ENCODE peak calls at places on chromosomes 2 and 18, in four cellular contexts. Y is B cell, S is progenitor cell of endocrine pancreas, X is activated B cell treated with CpG ODN at 0.5 μM for 24 hours. B is an unnamed sample.

GRCh38 chr2:233408366-233409285 is 54.3 kb downstream of the DGKD start:
- DNase-seq in Y (no peak), S (no peak), X (no peak), B (no peak)

GRCh38 chr2:218033590-218034496 is 31.0 kb upstream of the TNS1 start:
- DNase-seq in X (no peak), Y (peak), S (no peak), B (no peak)

GRCh38 chr2:85769236-85769986 is 15.6 kb downstream of the ATOH8 start:
- DNase-seq in Y (no peak), X (no peak), S (no peak), B (no peak)

GRCh38 chr2:232901711-232902578 is 31.9 kb downstream of the SNORC start:
- DNase-seq in X (no peak), Y (no peak), S (no peak), B (no peak)

GRCh38 chr2:132465917-132466316 is 49.3 kb downstream of the GPR39 start:
- DNase-seq in Y (no peak), S (no peak), X (no peak), B (no peak)

GRCh38 chr2:203328735-203329549 is 748 bp downstream of the ABI2 start:
- DNase-seq in Y (peak), X (peak), S (no peak), B (peak)

GRCh38 chr18:23165271-23165670 is 30.0 kb downstream of the CABLES1 start:
- DNase-seq in S (no peak), X (no peak), Y (no peak), B (no peak)

GRCh38 chr2:153870308-153870707 is 1.4 kb upstream of the GALNT13 start:
- DNase-seq in S (no peak), Y (no peak), X (no peak), B (no peak)

GRCh38 chr2:50614056-50614455 is 417.9 kb downstream of the NRXN1 start:
- DNase-seq in Y (no peak), X (no peak), S (no peak), B (no peak)

GRCh38 chr2:9708683-9709538 is 78.1 kb upstream of the YWHAQ start:
- DNase-seq in X (no peak), S (no peak), Y (no peak), B (peak)

GRCh38 chr2:6970976-6971480 is 53.8 kb downstream of the RNF144A start:
- DNase-seq in X (no peak), Y (no peak), S (no peak), B (no peak)

GRCh38 chr2:61877571-61878245 is 10.7 kb downstream of the CCT4 start:
- DNase-seq in X (no peak), S (no peak), Y (no peak), B (no peak)

GRCh38 chr2:231800493-231801091 is 14.3 kb downstream of the COPS7B start:
- DNase-seq in X (no peak), Y (peak), S (peak), B (no peak)

GRCh38 chr18:631560-631959 is 25.9 kb upstream of the TYMS start:
- DNase-seq in S (no peak), Y (no peak), X (no peak), B (no peak)

GRCh38 chr18:3710712-3711269 is 260.8 kb downstream of the TGIF1 start:
- DNase-seq in X (no peak), Y (no peak), S (no peak), B (no peak)

GRCh38 chr2:67854103-67854502 is 208.7 kb downstream of the C1D start:
- DNase-seq in X (no peak), Y (no peak), S (no peak), B (no peak)

GRCh38 chr2:232541961-232542714 is 2.6 kb downstream of the CHRNG start:
- DNase-seq in Y (no peak), X (no peak), S (no peak), B (no peak)

GRCh38 chr2:240991378-240992263 is 6.8 kb upstream of the SNED1 start:
- DNase-seq in Y (no peak), X (peak), S (peak), B (no peak)

GRCh38 chr2:112622528-112622849 is 23.2 kb upstream of the SLC20A1 start:
- DNase-seq in S (no peak), Y (no peak), X (no peak), B (no peak)

GRCh38 chr18:11391636-11392035 is 217.8 kb upstream of the SLC35G4 start:
- DNase-seq in X (no peak), Y (no peak), S (no peak), B (no peak)

GRCh38 chr18:11392974-11393373 is 216.4 kb upstream of the SLC35G4 start:
- DNase-seq in X (no peak), Y (no peak), S (no peak), B (no peak)

GRCh38 chr18:11389281-11389680 is 220.1 kb upstream of the SLC35G4 start:
- DNase-seq in Y (no peak), X (no peak), S (no peak), B (no peak)

GRCh38 chr18:11392292-11392691 is 217.1 kb upstream of the SLC35G4 start:
- DNase-seq in X (no peak), S (no peak), Y (no peak), B (no peak)

DNA sequence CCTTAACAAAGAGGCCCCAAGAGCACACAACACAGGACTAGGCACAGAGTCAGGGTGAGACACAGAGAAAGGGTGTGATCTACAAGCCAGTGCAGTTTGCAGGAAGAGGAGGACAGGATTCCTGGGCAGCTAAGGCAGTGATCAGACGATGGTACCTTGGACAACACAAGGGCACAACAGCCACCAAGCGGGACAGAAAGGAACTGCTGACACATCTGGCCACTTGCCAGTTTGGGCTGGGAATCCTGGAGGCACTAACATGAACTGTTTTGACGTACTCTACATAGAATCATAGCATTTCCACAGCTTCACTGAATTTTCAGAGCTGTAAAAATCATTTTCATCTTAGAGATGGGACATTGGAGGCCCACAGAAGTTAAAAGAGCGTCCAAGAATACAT is 221.5 kb upstream of the SLC35G4 start:
- DNase-seq in X (no peak), S (no peak), Y (no peak), B (no peak)
- TF ChIP-seq CTCF in X (no peak), S (peak), Y (no peak), B (peak)

DNA sequence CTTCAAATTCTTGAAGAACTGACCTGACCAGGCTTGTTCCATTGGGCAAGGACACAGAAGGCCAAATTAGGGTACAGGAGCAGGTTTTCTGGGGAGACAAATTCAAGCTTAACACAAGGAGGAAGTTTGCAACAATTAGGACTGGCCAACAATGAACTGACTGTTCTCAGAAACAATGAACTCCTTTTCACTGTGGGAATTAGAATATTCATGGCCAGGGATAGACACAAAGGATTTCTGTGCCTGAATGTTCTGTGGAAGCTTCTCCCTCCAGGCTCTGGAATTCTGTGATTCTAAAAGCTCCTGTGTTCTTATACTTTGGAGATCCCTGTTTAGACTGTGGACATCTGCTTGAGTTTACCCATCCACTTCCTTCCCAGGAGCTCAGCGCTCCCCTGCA is 15.2 kb downstream of the SMYD1 start:
- DNase-seq in S (no peak), X (no peak), Y (no peak), B (no peak)
- TF ChIP-seq CTCF in S (no peak), X (no peak), Y (no peak), B (no peak)

DNA sequence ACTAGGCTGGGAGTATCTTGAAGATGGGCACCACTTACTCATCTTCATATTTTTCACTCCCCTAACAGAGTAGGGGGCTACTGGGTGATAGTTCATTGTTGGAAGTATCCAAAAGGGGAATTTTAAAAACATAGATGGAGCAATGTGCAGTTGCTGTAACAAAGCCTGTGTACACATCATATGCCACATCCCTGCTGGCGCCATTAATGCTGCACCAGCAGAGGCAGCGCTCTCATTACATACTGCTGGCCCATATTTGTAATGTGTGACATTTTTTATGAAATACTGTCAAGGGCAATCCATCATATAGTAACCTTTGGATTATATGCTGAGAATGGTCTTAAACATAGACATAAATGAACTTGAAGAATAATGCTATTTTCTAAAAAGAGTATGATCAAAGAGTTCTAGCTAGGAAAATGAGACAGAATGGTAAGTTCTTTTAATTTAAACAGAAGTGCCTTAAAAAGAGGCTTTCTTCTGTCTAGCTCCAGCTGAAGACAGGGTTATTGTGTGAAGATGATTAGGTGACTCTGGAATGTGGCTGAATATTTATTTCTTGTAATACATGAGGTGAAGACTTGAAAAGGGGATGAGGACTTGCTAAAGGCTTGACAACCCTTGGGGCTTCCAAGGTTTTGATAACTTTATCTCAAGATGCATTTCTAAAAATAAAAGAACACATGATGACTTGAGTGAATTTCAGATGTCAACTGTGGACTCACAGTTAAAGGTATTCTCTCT is 2.4 kb upstream of the TMEM178A start:
- DNase-seq in Y (no peak), S (no peak), X (no peak), B (no peak)
- TF ChIP-seq CTCF in Y (no peak), S (no peak), X (no peak), B (no peak)

DNA sequence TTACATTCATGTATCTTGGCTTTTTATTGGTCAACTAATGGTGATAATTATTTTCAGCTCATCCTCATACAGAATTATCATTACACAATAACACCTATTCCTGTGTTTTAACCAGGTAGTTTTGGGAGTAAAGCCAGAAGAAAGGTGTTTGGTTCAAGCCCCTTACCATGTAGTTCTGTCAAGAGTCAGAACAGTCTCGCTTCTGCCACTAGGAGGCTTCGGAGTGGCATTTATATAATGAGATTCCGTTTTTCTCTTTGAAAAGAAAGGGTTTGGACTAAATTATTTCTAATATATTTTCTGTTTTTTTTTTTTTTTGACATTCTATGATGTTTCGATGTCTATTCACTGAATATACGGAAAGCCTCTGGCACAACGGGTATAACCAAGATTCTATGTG is 217.8 kb downstream of the CDH7 start:
- DNase-seq in S (no peak), X (no peak), Y (no peak), B (no peak)
- TF ChIP-seq CTCF in S (peak), X (no peak), Y (no peak), B (no peak)

GRCh38 chr2:219404291-219404910 is 13.8 kb upstream of the DES start:
- DNase-seq in Y (no peak), X (no peak), S (no peak), B (no peak)

GRCh38 chr2:219406861-219407230 is 11.3 kb upstream of the DES start:
- DNase-seq in X (no peak), S (no peak), Y (no peak), B (no peak)

GRCh38 chr2:219405958-219406860 is 12.0 kb upstream of the DES start:
- DNase-seq in S (no peak), X (no peak), Y (no peak), B (no peak)

GRCh38 chr2:219404954-219405353 is 13.2 kb upstream of the DES start:
- DNase-seq in X (no peak), Y (no peak), S (no peak), B (no peak)

DNA sequence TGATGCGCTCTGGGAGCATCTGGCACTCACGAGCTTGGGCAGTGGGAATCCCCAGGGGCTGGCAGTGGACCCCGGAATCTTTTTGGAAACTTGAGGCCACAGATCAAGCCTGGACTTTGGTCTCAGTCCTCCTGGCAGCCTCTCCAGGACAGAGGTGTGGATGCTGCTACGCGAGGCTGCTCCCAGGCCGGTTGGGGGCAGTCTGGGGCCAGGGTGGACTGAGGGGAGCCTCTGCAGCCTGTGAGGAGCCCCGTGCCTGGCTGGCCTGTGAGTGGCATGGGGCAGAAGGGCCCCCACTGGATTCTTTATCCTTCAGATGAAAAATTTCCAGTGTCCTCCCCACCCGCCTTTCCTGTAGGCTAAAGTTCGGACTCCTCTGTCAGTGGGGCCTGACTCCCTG is 12.7 kb upstream of the DES start:
- DNase-seq in Y (no peak), X (no peak), S (no peak), B (no peak)
- TF ChIP-seq CTCF in Y (no peak), X (no peak), S (no peak), B (peak)

GRCh38 chr2:59449264-59449663 is 1104.2 kb downstream of the BCL11A start:
- DNase-seq in Y (peak), S (no peak), X (no peak), B (no peak)
- TF ChIP-seq CTCF in Y (no peak), S (no peak), X (no peak), B (peak)

GRCh38 chr2:102621630-102622029 is 2.3 kb downstream of the SLC9A2 start:
- DNase-seq in S (no peak), X (no peak), Y (no peak), B (no peak)

GRCh38 chr2:102620367-102620766 is 1.0 kb downstream of the SLC9A2 start:
- DNase-seq in Y (no peak), S (no peak), X (no peak), B (no peak)

GRCh38 chr2:102619414-102620319 is at the start of gene SLC9A2:
- DNase-seq in X (no peak), S (peak), Y (peak), B (no peak)

GRCh38 chr2:102618452-102619413 is 620 bp upstream of the SLC9A2 start:
- DNase-seq in X (no peak), S (no peak), Y (peak), B (peak)

GRCh38 chr2:102615620-102616436 is 3.5 kb upstream of the SLC9A2 start:
- DNase-seq in X (no peak), Y (peak), S (no peak), B (no peak)
- TF ChIP-seq CTCF in X (peak), Y (peak), S (peak), B (peak)